ENCODE peak calls at places on chromosomes 6 and 20, in six cellular contexts. X is posterior cingulate gyrus; D is activated CD8-positive, alpha-beta memory T cell treated with anti-CD3 and anti-CD28 coated beads, Interleukin-2, amount 50 U/mL, for 48 hours; P is AG09319; E is CD8-positive, alpha-beta T cell; N is HCEC 1CT. Z is an unnamed sample.

GRCh38 chr6:153790881-153791473 is 248.1 kb upstream of the OPRM1 start:
- DNase-seq in X (no peak), E (no peak), D (no peak), P (no peak), N (peak), Z (no peak)

GRCh38 chr20:2326046-2326445 is 30.2 kb downstream of the TGM3 start:
- DNase-seq in P (no peak), E (no peak), D (no peak), X (no peak), N (no peak), Z (no peak)

GRCh38 chr20:24836900-24837299 is 112.2 kb upstream of the CST7 start:
- DNase-seq in X (no peak), N (no peak), E (no peak), P (no peak), D (no peak), Z (peak)

GRCh38 chr20:17448071-17448470 is 83.1 kb downstream of the BFSP1 start:
- DNase-seq in N (no peak), P (no peak), D (no peak), E (no peak), X (no peak), Z (no peak)

GRCh38 chr6:137933696-137934095 is 66.6 kb downstream of the TNFAIP3 start:
- DNase-seq in E (no peak), X (no peak), N (no peak), P (peak), D (no peak), Z (no peak)

GRCh38 chr6:141562181-141562800 is 570.4 kb upstream of the GJE1 start:
- DNase-seq in P (no peak), D (peak), N (no peak), E (peak), X (no peak), Z (no peak)

GRCh38 chr20:47451602-47451904 is 50.1 kb upstream of the NCOA3 start:
- DNase-seq in E (no peak), N (no peak), P (no peak), D (no peak), X (no peak), Z (no peak)

GRCh38 chr20:1301031-1301529 is 27.9 kb downstream of the SDCBP2 start:
- DNase-seq in P (no peak), D (peak), X (no peak), E (peak), N (peak), Z (no peak)

GRCh38 chr6:128252293-128253176 is 267.9 kb downstream of the PTPRK start:
- DNase-seq in X (no peak), E (no peak), N (no peak), D (peak), P (no peak), Z (no peak)